ENCODE peak calls at places on chromosomes 16 and 17, in seven cellular contexts. N, Q, I, S, J, H and C are unnamed samples.

GRCh38 chr16:57616871-57617270 is 11.6 kb upstream of the ADGRG1 start:
- DNase-seq in J (no peak), N (no peak), S (no peak), H (peak), I (no peak), Q (no peak), C (no peak)

GRCh38 chr16:30985401-30986128 is 558 bp downstream of the HSD3B7 start:
- DNase-seq in S (peak), H (peak), I (no peak), Q (peak), J (peak), N (no peak), C (peak)

GRCh38 chr17:55140751-55141150 is 124.0 kb upstream of the HLF start:
- DNase-seq in H (no peak), I (no peak), S (no peak), Q (no peak), N (no peak), J (no peak), C (no peak)

GRCh38 chr17:16926061-16926511 is 45.8 kb downstream of the TNFRSF13B start:
- DNase-seq in Q (no peak), H (no peak), J (no peak), S (no peak), I (no peak), N (no peak), C (no peak)

GRCh38 chr16:79155904-79156303 is 444.6 kb downstream of the MAF start:
- DNase-seq in S (no peak), J (no peak), Q (no peak), H (no peak), N (no peak), I (no peak), C (no peak)

GRCh38 chr17:10652984-10653680 is 4.0 kb downstream of the MYH3 start:
- DNase-seq in I (no peak), S (no peak), N (no peak), H (no peak), Q (no peak), J (no peak), C (no peak)

GRCh38 chr16:89842471-89843408 is 14.5 kb downstream of the SPIRE2 start:
- DNase-seq in S (no peak), N (peak), Q (peak), I (no peak), J (no peak), H (no peak), C (no peak)

GRCh38 chr17:50976951-50977472 is 110.9 kb upstream of the TOB1 start:
- DNase-seq in J (no peak), Q (no peak), H (no peak), I (no peak), N (no peak), S (no peak), C (no peak)

GRCh38 chr17:38761612-38762011 is 9.1 kb downstream of the PSMB3 start:
- DNase-seq in H (no peak), Q (peak), J (peak), I (no peak), N (peak), S (no peak), C (no peak)

GRCh38 chr16:82987767-82988166 is 361.0 kb downstream of the CDH13 start:
- DNase-seq in Q (no peak), S (no peak), N (peak), J (no peak), H (no peak), I (no peak), C (no peak)

GRCh38 chr17:68085751-68086445 is 50.4 kb downstream of the KPNA2 start:
- DNase-seq in N (no peak), Q (no peak), S (no peak), I (no peak), H (peak), J (no peak), C (no peak)

GRCh38 chr17:76353004-76353598 is 615 bp downstream of the PRPSAP1 start:
- DNase-seq in S (no peak), N (no peak), Q (no peak), H (peak), J (peak), I (peak), C (peak)

GRCh38 chr17:2361361-2361760 is 24.1 kb downstream of the SGSM2 start:
- DNase-seq in S (no peak), N (no peak), J (no peak), I (peak), H (no peak), Q (no peak), C (no peak)

GRCh38 chr17:79650861-79651260 is 40.0 kb upstream of the RBFOX3 start:
- DNase-seq in I (no peak), S (no peak), H (peak), N (no peak), Q (no peak), J (no peak), C (no peak)

GRCh38 chr16:57781741-57782606 is 20.3 kb downstream of the KIFC3 start:
- DNase-seq in J (no peak), I (no peak), N (peak), S (no peak), Q (no peak), H (no peak), C (no peak)

GRCh38 chr16:81711609-81712329 is 67.3 kb upstream of the PLCG2 start:
- DNase-seq in Q (peak), J (no peak), N (peak), S (no peak), I (peak), H (no peak), C (peak)

GRCh38 chr17:75380315-75380714 is 25.2 kb downstream of the GRB2 start:
- DNase-seq in N (peak), H (no peak), Q (no peak), I (no peak), J (no peak), S (no peak), C (no peak)

GRCh38 chr16:64417711-64418227 is 704.1 kb downstream of the CDH11 start:
- DNase-seq in J (no peak), S (no peak), Q (no peak), H (no peak), N (peak), I (no peak), C (no peak)

GRCh38 chr17:8038954-8039610 is at the start of gene ALOX15B:
- DNase-seq in Q (no peak), H (no peak), I (no peak), N (no peak), S (peak), J (no peak), C (no peak)

GRCh38 chr17:9959377-9959981 is 54.4 kb upstream of the RCVRN start:
- DNase-seq in N (peak), I (peak), J (peak), H (no peak), S (no peak), Q (peak), C (peak)

GRCh38 chr16:66248096-66248495 is 118.4 kb upstream of the CDH5 start:
- DNase-seq in I (peak), H (peak), J (no peak), S (peak), Q (peak), N (peak), C (no peak)

GRCh38 chr16:89670496-89671431 is 13.1 kb downstream of the SPATA33 start:
- DNase-seq in I (no peak), H (no peak), S (no peak), J (no peak), Q (no peak), N (peak), C (no peak)

GRCh38 chr16:14004031-14004718 is 66.9 kb upstream of the MRTFB start:
- DNase-seq in S (no peak), J (no peak), N (no peak), I (peak), Q (no peak), H (no peak), C (no peak)

GRCh38 chr17:34401165-34401564 is 38.1 kb upstream of the CCL1 start:
- DNase-seq in Q (no peak), J (no peak), N (no peak), I (no peak), H (no peak), S (no peak), C (no peak)

GRCh38 chr16:89624775-89625761 is 11.6 kb downstream of the DPEP1 start:
- DNase-seq in S (no peak), H (no peak), I (no peak), Q (no peak), N (no peak), J (no peak), C (no peak)

GRCh38 chr17:66715745-66716156 is 119.2 kb upstream of the CACNG5 start:
- DNase-seq in N (peak), S (no peak), Q (peak), H (no peak), J (peak), I (no peak), C (peak)

GRCh38 chr17:57516290-57517215 is 228.5 kb downstream of the CCDC182 start:
- DNase-seq in N (peak), I (no peak), H (no peak), J (no peak), S (no peak), Q (no peak), C (no peak)

GRCh38 chr17:9928601-9929341 is 23.7 kb upstream of the RCVRN start:
- DNase-seq in I (peak), N (peak), S (no peak), J (peak), H (no peak), Q (peak), C (peak)

GRCh38 chr17:75096082-75096625 is 8.4 kb downstream of the SLC16A5 start:
- DNase-seq in Q (peak), N (peak), J (no peak), H (no peak), I (no peak), S (peak), C (peak)

GRCh38 chr17:7017827-7018200 is 5.0 kb upstream of the BCL6B start:
- DNase-seq in H (no peak), I (no peak), Q (no peak), N (no peak), S (no peak), J (no peak), C (no peak)

GRCh38 chr17:62994931-62995330 is 28.9 kb downstream of the TANC2 start:
- DNase-seq in H (no peak), S (no peak), Q (no peak), N (peak), I (no peak), J (peak), C (no peak)

GRCh38 chr16:12907670-12908233 is 6.4 kb downstream of the SHISA9 start:
- DNase-seq in Q (peak), I (no peak), N (no peak), H (no peak), J (no peak), S (no peak), C (no peak)

GRCh38 chr17:31480067-31480466 is 88.6 kb downstream of the RAB11FIP4 start:
- DNase-seq in S (no peak), H (no peak), I (no peak), J (no peak), Q (no peak), N (no peak), C (no peak)

GRCh38 chr16:88844412-88845118 is 12.2 kb downstream of the GALNS start:
- DNase-seq in J (no peak), N (no peak), Q (no peak), I (no peak), S (no peak), H (no peak), C (no peak)

GRCh38 chr17:39209317-39210092 is 9.4 kb downstream of the RPL19 start:
- DNase-seq in Q (no peak), I (peak), S (peak), J (peak), H (peak), N (peak), C (no peak)

GRCh38 chr17:82838386-82839063 is 1.3 kb downstream of the ZNF750 start:
- DNase-seq in I (no peak), Q (peak), N (peak), J (no peak), H (no peak), S (peak), C (no peak)

GRCh38 chr16:67884684-67885083 is at the start of gene NRN1L:
- DNase-seq in S (peak), J (peak), H (peak), Q (peak), I (peak), N (peak), C (peak)

DNA sequence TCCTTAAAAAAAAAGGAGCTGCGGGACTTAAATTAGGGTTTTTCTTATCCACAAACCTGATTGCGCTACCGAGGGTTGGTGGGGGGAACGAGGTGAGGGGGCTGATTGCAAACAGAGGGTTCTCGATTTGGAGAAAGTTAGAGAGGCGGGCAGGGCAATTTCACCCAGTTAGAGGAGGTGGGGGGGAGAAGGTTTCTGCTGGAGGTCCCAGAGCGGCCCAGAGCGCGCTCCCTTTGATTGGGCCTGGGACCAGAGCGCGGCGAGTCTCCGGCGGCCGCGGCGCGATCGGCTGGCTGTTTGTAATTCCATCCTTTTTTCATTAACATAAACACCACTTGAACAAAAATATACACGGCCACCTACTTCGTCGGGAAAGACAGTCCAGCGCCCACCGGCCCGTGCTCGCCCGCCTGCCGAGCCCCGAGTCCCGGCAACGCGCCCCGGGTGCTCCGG is 13.4 kb upstream of the FOXF1 start:
- DNase-seq in N (peak), Q (no peak), J (no peak), S (no peak), I (no peak), H (no peak), C (no peak)
- H3K27ac ChIP-seq in N (peak), Q (no peak), J (no peak), S (peak), I (no peak), H (no peak), C (no peak)

DNA sequence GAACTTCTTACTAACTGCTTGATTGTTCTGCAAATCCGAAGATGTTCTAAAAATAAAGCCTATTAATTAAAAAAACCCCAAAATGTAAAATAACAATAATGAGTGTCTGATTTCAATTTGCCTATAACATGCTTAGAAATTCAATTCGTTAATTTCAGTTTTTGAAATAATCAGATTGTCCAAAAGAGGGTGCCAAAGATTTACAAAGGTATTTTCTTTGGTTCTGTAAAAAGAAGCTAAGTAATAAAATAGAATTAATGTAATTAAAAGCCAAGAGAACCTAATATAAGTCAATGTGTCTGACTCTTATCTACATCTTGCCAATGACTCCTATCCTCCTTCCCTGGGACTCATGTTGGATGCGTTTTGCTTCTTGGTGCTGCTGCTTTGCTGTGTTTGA is 75.0 kb upstream of the CPHXL start:
- DNase-seq in S (no peak), J (no peak), I (no peak), N (no peak), Q (peak), H (no peak), C (no peak)
- TF ChIP-seq CTCF in S (no peak), J (no peak), I (no peak), N (peak), Q (peak), H (no peak), C (peak)

DNA sequence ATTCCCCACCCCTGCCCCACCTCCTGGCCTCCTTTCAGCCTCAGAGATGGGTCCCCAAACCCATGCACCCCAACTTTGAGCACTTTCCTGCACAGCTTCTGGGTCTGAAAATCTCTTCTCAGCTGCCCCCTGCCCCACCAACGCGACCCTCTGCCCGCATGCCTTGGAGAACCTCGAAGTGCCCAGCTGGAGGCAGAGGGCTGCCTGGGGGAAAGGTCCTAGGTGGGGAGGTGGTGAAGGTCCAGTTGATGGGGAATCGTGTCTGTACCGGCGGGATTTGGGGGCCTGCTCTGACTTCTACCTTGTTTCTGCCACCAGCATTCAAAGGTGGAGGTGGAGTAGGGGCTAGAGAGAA is 1.3 kb downstream of the NKD1 start:
- DNase-seq in J (no peak), N (no peak), Q (no peak), I (no peak), S (no peak), H (no peak), C (no peak)
- H3K27ac ChIP-seq in J (no peak), N (no peak), Q (no peak), I (no peak), S (peak), H (no peak), C (no peak)

GRCh38 chr17:5591966-5592365 is 7.7 kb upstream of the NLRP1 start:
- DNase-seq in I (no peak), Q (no peak), N (no peak), S (no peak), H (no peak), J (no peak), C (no peak)
- TF ChIP-seq CTCF in I (no peak), Q (no peak), N (no peak), S (no peak), H (no peak), J (no peak), C (no peak)

GRCh38 chr17:73620414-73620813 is 23.8 kb downstream of the SDK2 start:
- DNase-seq in S (no peak), J (no peak), I (no peak), N (no peak), Q (no peak), H (no peak), C (no peak)

GRCh38 chr17:73616120-73616872 is 27.9 kb downstream of the SDK2 start:
- DNase-seq in Q (no peak), N (no peak), S (no peak), J (peak), I (no peak), H (no peak), C (no peak)

GRCh38 chr17:73613271-73613941 is 30.8 kb downstream of the SDK2 start:
- DNase-seq in J (peak), H (no peak), N (no peak), I (no peak), Q (no peak), S (no peak), C (no peak)

GRCh38 chr17:73613947-73614655 is 30.1 kb downstream of the SDK2 start:
- DNase-seq in H (no peak), I (no peak), N (no peak), S (no peak), J (peak), Q (no peak), C (no peak)

DNA sequence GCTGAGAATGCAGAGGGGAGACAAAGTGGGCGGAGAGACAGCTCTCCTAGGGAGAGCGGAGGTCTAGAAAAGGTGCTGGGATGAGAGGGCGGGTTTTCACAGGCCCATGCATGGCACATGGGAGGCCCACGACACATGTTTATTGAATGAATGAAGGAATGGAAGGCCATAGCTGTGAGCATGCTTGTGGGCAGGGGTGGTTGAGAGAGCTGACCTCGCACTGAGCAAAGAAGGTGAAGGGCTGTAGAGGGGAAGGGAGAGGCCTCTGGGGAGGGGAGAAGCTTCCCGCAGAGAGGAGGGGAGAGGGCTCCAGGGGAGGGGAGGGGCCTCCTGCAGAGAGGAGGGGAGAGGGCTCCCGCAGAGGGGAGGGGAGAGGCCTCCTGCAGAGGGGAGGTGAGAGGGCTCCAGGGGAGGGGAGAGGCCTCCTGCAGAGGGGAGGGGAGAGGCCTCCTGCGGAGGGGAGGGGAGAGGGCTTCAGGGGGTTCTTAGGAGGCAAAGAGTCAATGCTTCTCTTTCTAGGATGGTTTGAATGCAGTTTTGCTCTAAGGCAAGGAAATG is 27.3 kb downstream of the SDK2 start:
- DNase-seq in J (peak), I (no peak), S (no peak), N (no peak), H (no peak), Q (no peak), C (no peak)
- H3K27ac ChIP-seq in J (peak), I (no peak), S (no peak), N (no peak), H (no peak), Q (no peak), C (no peak)